ENCODE peak calls at places on chromosomes 12 and 14, in four cellular contexts. T, Z, L and O are unnamed samples.

GRCh38 chr14:59213368-59214315 is 25.2 kb downstream of the DAAM1 start:
- DNase-seq in T (no peak), Z (no peak), L (peak; percentile 81), O (peak; percentile 38)

GRCh38 chr12:28086521-28086920 is 103.7 kb upstream of the CCDC91 start:
- DNase-seq in T (no peak), Z (no peak), L (no peak), O (no peak)

GRCh38 chr12:96858162-96858561 is 48.9 kb upstream of the NEDD1 start:
- DNase-seq in T (no peak), Z (no peak), L (no peak), O (no peak)

GRCh38 chr14:69980457-69981414 is 101.5 kb downstream of the SMOC1 start:
- DNase-seq in T (no peak), Z (no peak), L (no peak), O (no peak)

GRCh38 chr14:29282169-29282568 is 515.6 kb downstream of the FOXG1 start:
- DNase-seq in T (no peak), Z (no peak), L (no peak), O (no peak)

GRCh38 chr12:67515679-67516363 is 132.7 kb upstream of the DYRK2 start:
- DNase-seq in T (no peak), Z (peak; percentile 51), L (no peak), O (no peak)

GRCh38 chr14:51860836-51861583 is 598 bp downstream of the GNG2 start:
- DNase-seq in T (no peak), Z (no peak), L (no peak), O (no peak)

GRCh38 chr12:14691560-14691959 is 4.8 kb downstream of the GUCY2C start:
- DNase-seq in T (no peak), Z (no peak), L (no peak), O (no peak)

GRCh38 chr14:87896393-87897380 is 96.3 kb downstream of the GALC start:
- DNase-seq in T (peak; percentile 41), Z (no peak), L (peak; percentile 41), O (peak; percentile 36)

GRCh38 chr14:94945615-94946014 is 175.7 kb upstream of the GSC start:
- DNase-seq in T (no peak), Z (no peak), L (no peak), O (no peak)

GRCh38 chr12:109770104-109770860 is 56.7 kb downstream of the FAM222A start:
- DNase-seq in T (no peak), Z (no peak), L (no peak), O (no peak)

GRCh38 chr12:3077572-3078081 is 448 bp downstream of the TSPAN9 start:
- DNase-seq in T (no peak), Z (no peak), L (no peak), O (no peak)

GRCh38 chr12:103771466-103771865 is 69.6 kb downstream of the NT5DC3 start:
- DNase-seq in T (peak; percentile 32), Z (no peak), L (peak; percentile 42), O (peak; percentile 46)

GRCh38 chr12:16955083-16955657 is 349.2 kb upstream of the LMO3 start:
- DNase-seq in T (no peak), Z (no peak), L (no peak), O (no peak)

GRCh38 chr12:89451876-89452275 is 72.7 kb downstream of the GALNT4 start:
- DNase-seq in T (no peak), Z (no peak), L (no peak), O (peak; percentile 30)

GRCh38 chr14:103698380-103699260 is 16.6 kb downstream of the XRCC3 start:
- DNase-seq in T (no peak), Z (no peak), L (no peak), O (no peak)

GRCh38 chr12:47238665-47239064 is 158.9 kb upstream of the AMIGO2 start:
- DNase-seq in T (no peak), Z (no peak), L (no peak), O (no peak)

GRCh38 chr14:105883066-105884005 is 357.0 kb downstream of the TMEM121 start:
- DNase-seq in T (no peak), Z (no peak), L (no peak), O (no peak)

GRCh38 chr14:96138241-96138640 is 66.4 kb upstream of the BDKRB2 start:
- DNase-seq in T (no peak), Z (no peak), L (no peak), O (no peak)

GRCh38 chr12:77204055-77204454 is 138.7 kb upstream of the E2F7 start:
- DNase-seq in T (no peak), Z (no peak), L (no peak), O (peak; percentile 9)

GRCh38 chr12:48924617-48925217 is 575 bp downstream of the FKBP11 start:
- DNase-seq in T (no peak), Z (peak; percentile 40), L (no peak), O (no peak)

GRCh38 chr12:100591979-100592378 is 18.5 kb downstream of the GAS2L3 start:
- DNase-seq in T (no peak), Z (no peak), L (peak; percentile 58), O (no peak)

GRCh38 chr12:100593490-100593889 is 20.0 kb downstream of the GAS2L3 start:
- DNase-seq in T (no peak), Z (no peak), L (peak; percentile 65), O (no peak)
- TF ChIP-seq BHLHE40 in T (no peak), Z (no peak), L (no peak), O (no peak)

GRCh38 chr14:67916430-67916829 is 96.9 kb downstream of the RAD51B start:
- DNase-seq in T (no peak), Z (no peak), L (no peak), O (no peak)

GRCh38 chr14:67908061-67908767 is 88.6 kb downstream of the RAD51B start:
- DNase-seq in T (no peak), Z (no peak), L (no peak), O (no peak)

GRCh38 chr14:67911506-67911905 is 91.9 kb downstream of the RAD51B start:
- DNase-seq in T (no peak), Z (no peak), L (no peak), O (no peak)
- TF ChIP-seq TARDBP in T (no peak), Z (no peak), L (no peak), O (no peak)

DNA sequence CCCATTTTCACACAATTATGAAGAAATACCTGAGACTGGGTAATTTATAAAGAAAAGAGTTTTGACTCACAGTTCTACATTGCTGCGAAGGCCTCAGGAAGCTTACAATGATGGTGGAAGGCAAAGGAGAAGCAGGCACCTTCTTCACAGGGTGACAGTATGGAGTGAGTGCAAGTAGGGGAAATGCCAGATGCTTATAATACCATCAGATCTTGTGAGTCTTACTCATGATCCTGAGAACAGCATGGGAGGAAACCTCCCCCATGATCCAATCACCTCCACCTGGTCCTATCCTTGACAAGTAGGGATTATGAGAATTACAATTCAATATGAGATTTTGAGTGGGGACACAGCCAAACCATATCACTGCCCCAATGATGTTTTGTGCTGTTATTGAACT is 189.3 kb upstream of the CRY1 start:
- DNase-seq in T (no peak), Z (no peak), L (no peak), O (no peak)
- TF ChIP-seq BHLHE40 in T (no peak), Z (no peak), L (no peak), O (no peak)

DNA sequence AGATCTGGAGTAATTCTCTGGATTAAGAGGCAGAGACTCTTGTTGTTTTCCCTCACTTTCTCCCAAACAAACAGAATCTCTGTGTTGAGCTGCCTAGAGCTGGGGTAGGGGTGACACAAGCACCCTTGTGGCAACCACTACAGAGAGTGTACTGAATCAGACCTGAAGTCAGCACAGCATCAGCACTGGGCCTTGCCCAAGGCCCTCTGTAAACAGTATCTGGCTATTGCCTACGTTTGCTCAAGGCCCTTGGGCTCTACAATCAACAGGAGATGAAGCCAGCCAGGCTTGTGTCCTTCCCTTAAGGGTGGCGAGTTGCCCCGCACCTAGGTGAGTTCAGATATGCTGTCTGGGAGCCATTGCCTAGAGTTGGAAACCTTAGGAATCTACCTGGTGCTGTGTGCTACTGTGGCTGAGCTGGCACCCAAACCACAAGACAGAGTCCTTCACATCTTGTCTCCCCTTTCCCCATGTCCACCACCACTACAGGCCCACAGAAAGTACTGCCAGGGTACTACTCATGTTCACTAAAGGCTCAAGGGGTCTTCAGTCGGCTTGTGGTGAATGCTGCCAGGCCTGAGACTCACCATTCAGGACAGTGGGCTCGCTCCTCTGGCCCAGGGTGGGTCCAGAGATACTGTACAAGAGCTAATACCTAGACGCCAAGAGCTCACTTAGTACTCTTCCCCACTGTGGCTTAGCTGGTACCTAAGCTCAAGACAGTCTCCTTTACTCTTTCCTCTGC is 206.8 kb downstream of the SYNE2 start:
- DNase-seq in T (no peak), Z (no peak), L (peak; percentile 10), O (no peak)
- TF ChIP-seq TARDBP in T (no peak), Z (no peak), L (no peak), O (no peak)

GRCh38 chr12:98948566-98948965 is 303.5 kb downstream of the APAF1 start:
- DNase-seq in T (no peak), Z (no peak), L (no peak), O (no peak)
- TF ChIP-seq BHLHE40 in T (no peak), Z (no peak), L (no peak), O (no peak)

DNA sequence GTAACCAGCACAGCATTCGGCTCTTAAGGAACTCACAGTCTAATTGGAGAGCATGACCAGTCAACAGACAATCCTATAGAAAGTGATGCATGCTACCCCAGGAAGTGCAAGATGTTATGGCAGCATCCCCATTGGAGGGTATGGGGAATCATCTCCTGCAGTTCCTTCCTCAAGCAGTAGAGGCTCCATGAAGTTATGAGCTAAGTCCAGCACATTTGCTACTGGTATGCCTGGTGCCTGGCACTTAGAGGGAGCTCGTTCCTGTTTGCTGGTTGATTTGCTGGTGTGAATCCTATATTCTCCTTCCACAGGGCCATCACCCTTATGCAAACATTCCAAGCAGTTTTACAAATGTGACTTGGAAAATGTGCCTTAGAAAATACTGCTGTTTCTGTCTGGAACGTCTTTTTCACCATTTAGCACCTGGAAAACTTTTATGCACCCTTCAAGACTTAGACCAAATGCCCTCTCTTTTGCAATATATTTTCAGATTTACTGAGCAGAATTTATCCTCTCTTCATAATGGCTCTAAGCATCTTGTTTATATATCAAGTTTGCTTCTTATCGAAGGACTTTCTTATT is 136.1 kb upstream of the WSCD2 start:
- DNase-seq in T (peak; percentile 27), Z (peak; percentile 2), L (peak; percentile 49), O (peak; percentile 62)
- TF ChIP-seq TARDBP in T (no peak), Z (no peak), L (no peak), O (no peak)

GRCh38 chr12:38721611-38722252 is 183.7 kb downstream of the CPNE8 start:
- DNase-seq in T (no peak), Z (no peak), L (no peak), O (no peak)
- TF ChIP-seq BHLHE40 in T (no peak), Z (no peak), L (no peak), O (no peak)